ENCODE peak calls at places on chromosomes 13 and 19, in ten cellular contexts. U, V, H, P, M, T, C, Z, L and I are unnamed samples.

GRCh38 chr19:17488593-17489391 is 18.5 kb downstream of the SLC27A1 start:
- DNase-seq in U (no peak), V (peak), H (peak), P (peak), M (no peak), T (peak), C (peak), Z (peak), L (peak), I (peak)

GRCh38 chr13:108959254-108959653 is 329.8 kb downstream of the MYO16 start:
- DNase-seq in U (no peak), V (no peak), H (no peak), P (no peak), M (no peak), T (no peak), C (no peak), Z (no peak), L (no peak), I (no peak)

GRCh38 chr13:60312851-60313505 is 84.0 kb upstream of the TDRD3 start:
- DNase-seq in U (no peak), V (no peak), H (no peak), P (no peak), M (no peak), T (no peak), C (no peak), Z (no peak), L (no peak), I (no peak)

GRCh38 chr13:53520132-53520531 is 491.5 kb downstream of the OLFM4 start:
- DNase-seq in U (no peak), V (no peak), H (no peak), P (no peak), M (no peak), T (no peak), C (no peak), Z (no peak), L (no peak), I (no peak)

GRCh38 chr19:17394891-17395415 is 957 bp upstream of the CCDC194 start:
- DNase-seq in U (peak), V (peak), H (no peak), P (no peak), M (peak), T (peak), C (peak), Z (peak), L (no peak), I (peak)

GRCh38 chr13:27659466-27659865 is 37.8 kb downstream of the POLR1D start:
- DNase-seq in U (no peak), V (no peak), H (no peak), P (no peak), M (no peak), T (no peak), C (no peak), Z (no peak), L (no peak), I (no peak)

GRCh38 chr13:77042566-77043177 is 15.7 kb upstream of the FBXL3 start:
- DNase-seq in U (no peak), V (no peak), H (no peak), P (no peak), M (no peak), T (no peak), C (no peak), Z (no peak), L (no peak), I (no peak)

GRCh38 chr13:43792456-43792855 is 5.7 kb upstream of the ENOX1 start:
- DNase-seq in U (no peak), V (no peak), H (no peak), P (no peak), M (no peak), T (no peak), C (no peak), Z (no peak), L (no peak), I (no peak)

GRCh38 chr13:110119943-110120905 is 186.7 kb downstream of the COL4A1 start:
- DNase-seq in U (no peak), V (no peak), H (no peak), P (no peak), M (no peak), T (no peak), C (no peak), Z (no peak), L (no peak), I (no peak)

GRCh38 chr13:113836917-113837553 is 26.8 kb downstream of the GAS6 start:
- DNase-seq in U (no peak), V (no peak), H (no peak), P (peak), M (no peak), T (no peak), C (no peak), Z (peak), L (no peak), I (no peak)

GRCh38 chr13:44842158-44842557 is 147.1 kb downstream of the NUFIP1 start:
- DNase-seq in U (no peak), V (no peak), H (no peak), P (no peak), M (no peak), T (no peak), C (no peak), Z (no peak), L (no peak), I (no peak)